ENCODE peak calls at places on chromosomes 5 and 9, in ten cellular contexts. H, S, M, E, D, O, W, F, G and J are unnamed samples.

GRCh38 chr9:6512085-6512657 is 99.2 kb downstream of the UHRF2 start:
- DNase-seq in H (no peak), S (no peak), M (no peak), E (no peak), D (no peak), O (no peak), W (no peak), F (no peak), G (peak), J (no peak)

GRCh38 chr5:163478126-163478981 is 17.9 kb downstream of the HMMR start:
- DNase-seq in H (no peak), S (no peak), M (no peak), E (no peak), D (peak), O (no peak), W (no peak), F (peak), G (no peak), J (no peak)

GRCh38 chr5:106454050-106454449 is 1216.7 kb downstream of the EFNA5 start:
- DNase-seq in H (no peak), S (no peak), M (no peak), E (no peak), D (no peak), O (no peak), W (no peak), F (no peak), G (no peak), J (no peak)

GRCh38 chr9:72898360-72898759 is 54.5 kb downstream of the ALDH1A1 start:
- DNase-seq in H (no peak), S (no peak), M (no peak), E (no peak), D (no peak), O (no peak), W (no peak), F (no peak), G (no peak), J (no peak)

GRCh38 chr9:79116709-79117108 is 455.1 kb upstream of the TLE4 start:
- DNase-seq in H (no peak), S (no peak), M (no peak), E (no peak), D (no peak), O (no peak), W (no peak), F (no peak), G (no peak), J (no peak)

GRCh38 chr5:65213921-65214525 is 267.7 kb downstream of the ADAMTS6 start:
- DNase-seq in H (peak), S (no peak), M (no peak), E (no peak), D (peak), O (peak), W (no peak), F (peak), G (peak), J (peak)

GRCh38 chr9:78678901-78679300 is 382.0 kb downstream of the PSAT1 start:
- DNase-seq in H (no peak), S (no peak), M (no peak), E (no peak), D (no peak), O (no peak), W (no peak), F (no peak), G (no peak), J (no peak)

GRCh38 chr9:124810513-124811355 is 33.8 kb downstream of the OLFML2A start:
- DNase-seq in H (no peak), S (no peak), M (no peak), E (peak), D (peak), O (peak), W (no peak), F (peak), G (no peak), J (peak)

GRCh38 chr9:130835441-130836298 is 616 bp downstream of the ABL1 start:
- DNase-seq in H (peak), S (peak), M (peak), E (peak), D (peak), O (peak), W (peak), F (no peak), G (peak), J (peak)

GRCh38 chr9:133111461-133112360 is 9.3 kb downstream of the RALGDS start:
- DNase-seq in H (no peak), S (no peak), M (no peak), E (no peak), D (peak), O (no peak), W (no peak), F (no peak), G (no peak), J (no peak)

GRCh38 chr5:8410618-8411017 is 541.7 kb downstream of the MTRR start:
- DNase-seq in H (no peak), S (no peak), M (no peak), E (no peak), D (no peak), O (no peak), W (no peak), F (no peak), G (no peak), J (no peak)

GRCh38 chr9:92808726-92809451 is 44.3 kb upstream of the BICD2 start:
- DNase-seq in H (peak), S (peak), M (peak), E (peak), D (peak), O (peak), W (no peak), F (peak), G (peak), J (peak)

GRCh38 chr5:147417133-147417813 is 92.6 kb downstream of the DPYSL3 start:
- DNase-seq in H (no peak), S (no peak), M (no peak), E (no peak), D (peak), O (no peak), W (no peak), F (peak), G (peak), J (no peak)

GRCh38 chr9:122370869-122371467 is at the start of gene PTGS1:
- DNase-seq in H (peak), S (no peak), M (no peak), E (peak), D (peak), O (no peak), W (peak), F (no peak), G (peak), J (no peak)

GRCh38 chr9:80383347-80383746 is 811.6 kb downstream of the TLE4 start:
- DNase-seq in H (no peak), S (no peak), M (no peak), E (no peak), D (no peak), O (no peak), W (no peak), F (no peak), G (no peak), J (no peak)

GRCh38 chr9:112180387-112180881 is 5.3 kb upstream of the SUSD1 start:
- DNase-seq in H (no peak), S (peak), M (peak), E (no peak), D (peak), O (no peak), W (peak), F (peak), G (no peak), J (no peak)

GRCh38 chr9:120091206-120091605 is 488.8 kb downstream of the CDK5RAP2 start:
- DNase-seq in H (no peak), S (no peak), M (no peak), E (no peak), D (no peak), O (no peak), W (no peak), F (no peak), G (no peak), J (no peak)

GRCh38 chr9:124366476-124367220 is 48.6 kb downstream of the PSMB7 start:
- DNase-seq in H (no peak), S (no peak), M (no peak), E (no peak), D (peak), O (no peak), W (no peak), F (peak), G (no peak), J (no peak)

GRCh38 chr9:136011703-136012496 is 50.7 kb upstream of the UBAC1 start:
- DNase-seq in H (no peak), S (no peak), M (no peak), E (no peak), D (no peak), O (no peak), W (no peak), F (no peak), G (peak), J (peak)

GRCh38 chr5:12743582-12743981 is 839.3 kb upstream of the CTNND2 start:
- DNase-seq in H (no peak), S (no peak), M (no peak), E (no peak), D (no peak), O (no peak), W (no peak), F (no peak), G (no peak), J (no peak)